ENCODE peak calls at places on chromosomes 6 and 20, in eight cellular contexts. R is B cell, A is stromal cell of bone marrow, Z is pancreas, N is GM03348, W is RWPE1, J is sigmoid colon, K is A673. C is an unnamed sample.

GRCh38 chr6:149045404-149045803 is 272.1 kb upstream of the TAB2 start:
- DNase-seq in R (no peak), A (no peak), Z (no peak), N (no peak), W (no peak), J (no peak), K (peak), C (no peak)

GRCh38 chr6:26629373-26629772 is 30.2 kb downstream of the ZNF322 start:
- DNase-seq in R (no peak), A (no peak), Z (no peak), N (no peak), W (no peak), J (no peak), K (no peak), C (no peak)

GRCh38 chr20:21518292-21518991 is 4.6 kb upstream of the NKX2-2 start:
- DNase-seq in R (no peak), A (no peak), Z (no peak), N (no peak), W (peak), J (no peak), K (peak), C (no peak)

GRCh38 chr6:95143408-95144180 is 433.7 kb upstream of the MANEA start:
- DNase-seq in R (no peak), A (no peak), Z (no peak), N (no peak), W (no peak), J (no peak), K (no peak), C (no peak)

GRCh38 chr6:26232306-26232949 is 132.6 kb upstream of the BTN3A2 start:
- DNase-seq in R (no peak), A (no peak), Z (no peak), N (no peak), W (peak), J (no peak), K (no peak), C (no peak)

GRCh38 chr6:31171931-31172882 is 1.7 kb upstream of the POU5F1 start:
- DNase-seq in R (no peak), A (no peak), Z (no peak), N (no peak), W (no peak), J (no peak), K (no peak), C (no peak)

GRCh38 chr6:148746363-148747144 is at the start of gene UST:
- DNase-seq in R (peak), A (peak), Z (peak), N (peak), W (peak), J (peak), K (peak), C (peak)

GRCh38 chr6:147621280-147621679 is 112.8 kb downstream of the SAMD5 start:
- DNase-seq in R (no peak), A (peak), Z (no peak), N (no peak), W (no peak), J (no peak), K (no peak), C (no peak)

GRCh38 chr6:157239671-157240058 is 83.7 kb downstream of the TMEM242 start:
- DNase-seq in R (no peak), A (no peak), Z (no peak), N (no peak), W (no peak), J (no peak), K (no peak), C (no peak)

GRCh38 chr20:57753332-57754164 is 43.7 kb upstream of the PMEPA1 start:
- DNase-seq in R (no peak), A (no peak), Z (no peak), N (no peak), W (no peak), J (peak), K (no peak), C (no peak)

GRCh38 chr6:11209369-11209768 is 23.1 kb downstream of the NEDD9 start:
- DNase-seq in R (no peak), A (no peak), Z (no peak), N (no peak), W (no peak), J (no peak), K (no peak), C (no peak)

GRCh38 chr20:2705931-2706645 is 13.5 kb downstream of the EBF4 start:
- DNase-seq in R (no peak), A (no peak), Z (no peak), N (no peak), W (no peak), J (no peak), K (no peak), C (no peak)

GRCh38 chr6:16319813-16320532 is 81.6 kb downstream of the GMPR start:
- DNase-seq in R (peak), A (peak), Z (peak), N (peak), W (peak), J (peak), K (peak), C (peak)

GRCh38 chr6:130754786-130755367 is 72.3 kb upstream of the SMLR1 start:
- DNase-seq in R (no peak), A (no peak), Z (no peak), N (no peak), W (no peak), J (no peak), K (no peak), C (no peak)

GRCh38 chr6:64955435-64955848 is 751.6 kb downstream of the EYS start:
- DNase-seq in R (no peak), A (no peak), Z (no peak), N (no peak), W (no peak), J (no peak), K (peak), C (peak)

GRCh38 chr6:127119361-127120108 is 1.1 kb downstream of the RSPO3 start:
- DNase-seq in R (peak), A (no peak), Z (no peak), N (peak), W (no peak), J (peak), K (peak), C (no peak)

GRCh38 chr20:36238153-36238552 is 1.9 kb downstream of the AAR2 start:
- DNase-seq in R (no peak), A (no peak), Z (no peak), N (no peak), W (no peak), J (no peak), K (no peak), C (no peak)

GRCh38 chr6:9360881-9361280 is 925.5 kb upstream of the SLC35B3 start:
- DNase-seq in R (no peak), A (no peak), Z (no peak), N (peak), W (no peak), J (no peak), K (no peak), C (no peak)

GRCh38 chr6:118893095-118893881 is 664 bp upstream of the ASF1A start:
- DNase-seq in R (no peak), A (peak), Z (peak), N (no peak), W (peak), J (no peak), K (peak), C (no peak)

GRCh38 chr6:116127771-116128493 is 2.0 kb upstream of the COL10A1 start:
- DNase-seq in R (no peak), A (no peak), Z (no peak), N (peak), W (no peak), J (no peak), K (no peak), C (no peak)

GRCh38 chr6:147204843-147205311 is 660 bp downstream of the STXBP5 start:
- DNase-seq in R (no peak), A (no peak), Z (no peak), N (no peak), W (peak), J (no peak), K (no peak), C (no peak)

GRCh38 chr20:7152071-7152470 is 384.6 kb downstream of the BMP2 start:
- DNase-seq in R (no peak), A (no peak), Z (no peak), N (no peak), W (no peak), J (no peak), K (no peak), C (no peak)

GRCh38 chr6:139369568-139370046 is 4.8 kb downstream of the CITED2 start:
- DNase-seq in R (peak), A (no peak), Z (no peak), N (peak), W (peak), J (no peak), K (peak), C (peak)

GRCh38 chr20:46682063-46682821 is 7.0 kb downstream of the TP53RK start:
- DNase-seq in R (no peak), A (no peak), Z (no peak), N (no peak), W (no peak), J (no peak), K (no peak), C (no peak)

GRCh38 chr6:166786704-166787293 is 159.7 kb upstream of the RPS6KA2 start:
- DNase-seq in R (peak), A (peak), Z (no peak), N (peak), W (peak), J (no peak), K (peak), C (peak)

GRCh38 chr6:139028242-139028657 is 295 bp upstream of the ABRACL start:
- DNase-seq in R (no peak), A (peak), Z (peak), N (no peak), W (peak), J (no peak), K (no peak), C (no peak)

GRCh38 chr20:19834783-19835182 is 76.7 kb downstream of the RIN2 start:
- DNase-seq in R (no peak), A (no peak), Z (no peak), N (no peak), W (no peak), J (no peak), K (no peak), C (no peak)

GRCh38 chr6:111230351-111231077 is 143.2 kb downstream of the SLC16A10 start:
- DNase-seq in R (no peak), A (peak), Z (no peak), N (peak), W (peak), J (no peak), K (no peak), C (peak)

GRCh38 chr20:3551681-3552434 is 81.0 kb downstream of the ATRN start:
- DNase-seq in R (no peak), A (no peak), Z (no peak), N (no peak), W (no peak), J (no peak), K (no peak), C (no peak)

GRCh38 chr6:43308101-43308989 is at the start of gene CRIP3:
- DNase-seq in R (peak), A (peak), Z (no peak), N (peak), W (no peak), J (no peak), K (peak), C (no peak)

GRCh38 chr20:62088258-62089127 is 22.8 kb upstream of the TAF4 start:
- DNase-seq in R (no peak), A (peak), Z (no peak), N (peak), W (peak), J (no peak), K (peak), C (no peak)

GRCh38 chr20:59371429-59371828 is 71.0 kb downstream of the EDN3 start:
- DNase-seq in R (no peak), A (no peak), Z (no peak), N (no peak), W (no peak), J (no peak), K (no peak), C (no peak)

GRCh38 chr20:2690718-2691117 is 1.9 kb upstream of the EBF4 start:
- DNase-seq in R (no peak), A (no peak), Z (no peak), N (no peak), W (no peak), J (no peak), K (no peak), C (no peak)

GRCh38 chr6:163367388-163368183 is 46.9 kb upstream of the QKI start:
- DNase-seq in R (no peak), A (no peak), Z (no peak), N (no peak), W (no peak), J (no peak), K (no peak), C (peak)

GRCh38 chr6:170088349-170088951 is 202.4 kb downstream of the DLL1 start:
- DNase-seq in R (peak), A (no peak), Z (peak), N (no peak), W (no peak), J (peak), K (no peak), C (no peak)

GRCh38 chr6:36319436-36319762 is 17.3 kb downstream of the BNIP5 start:
- DNase-seq in R (no peak), A (no peak), Z (no peak), N (no peak), W (no peak), J (no peak), K (no peak), C (no peak)

GRCh38 chr6:107849325-107849724 is 25.2 kb upstream of the SCML4 start:
- DNase-seq in R (no peak), A (no peak), Z (no peak), N (no peak), W (no peak), J (no peak), K (no peak), C (no peak)

GRCh38 chr6:107819976-107820551 is 4.0 kb downstream of the SCML4 start:
- DNase-seq in R (no peak), A (no peak), Z (no peak), N (no peak), W (peak), J (no peak), K (no peak), C (no peak)

GRCh38 chr6:169244684-169245383 is 8.8 kb downstream of the THBS2 start:
- DNase-seq in R (no peak), A (no peak), Z (no peak), N (no peak), W (no peak), J (no peak), K (no peak), C (no peak)

C was measured in SK-N-MC.